ENCODE peak calls at places on chromosomes 4 and X, in seven cellular contexts. N is GM04503, K is NCI-H345, M is fibroblast of gingiva, O is GM20000, R is kidney tubule cell, E is T-cell. I is an unnamed sample.

GRCh38 chr4:140309124-140309870 is 64.1 kb upstream of the SCOC start:
- DNase-seq in M (peak), E (no peak), O (no peak), N (no peak), R (peak), K (no peak), I (peak)

GRCh38 chr4:107380836-107381438 is 339.1 kb downstream of the PAPSS1 start:
- DNase-seq in E (no peak), K (no peak), O (no peak), N (no peak), R (no peak), M (peak), I (no peak)

GRCh38 chr4:165288639-165289428 is 38.6 kb upstream of the MSMO1 start:
- DNase-seq in M (peak), R (peak), N (peak), E (no peak), O (no peak), K (no peak), I (peak)

GRCh38 chrX:45803383-45803921 is 602.8 kb upstream of the DIPK2B start:
- DNase-seq in K (no peak), O (no peak), R (peak), M (peak), E (no peak), N (peak), I (peak)

GRCh38 chrX:154779261-154779660 is 16.6 kb downstream of the DKC1 start:
- DNase-seq in M (peak), O (no peak), K (no peak), N (peak), R (no peak), E (no peak), I (peak)

GRCh38 chr4:171573181-171573580 is 240.0 kb upstream of the GALNTL6 start:
- DNase-seq in O (no peak), K (no peak), E (no peak), R (no peak), N (no peak), M (no peak), I (no peak)

GRCh38 chr4:109701566-109702399 is 1.5 kb downstream of the CASP6 start:
- DNase-seq in R (peak), M (no peak), E (no peak), K (no peak), N (no peak), O (peak), I (peak)

GRCh38 chr4:74033721-74034120 is 4.8 kb downstream of the CXCL3 start:
- DNase-seq in M (peak), O (no peak), E (no peak), N (no peak), K (no peak), R (peak), I (peak)

GRCh38 chrX:21947671-21948070 is 7.2 kb downstream of the SMS start:
- DNase-seq in N (no peak), K (no peak), E (no peak), M (no peak), O (no peak), R (no peak), I (no peak)

GRCh38 chr4:10579700-10580099 is 104.9 kb downstream of the CLNK start:
- DNase-seq in E (no peak), M (no peak), K (no peak), R (no peak), N (no peak), O (no peak), I (no peak)

I was measured in adipocyte.